ENCODE peak calls at places on chromosomes 5 and 9, in six cellular contexts. B, I, F, X, K and H are unnamed samples.

GRCh38 chr5:135053989-135054388 is 20.0 kb upstream of the PITX1 start:
- DNase-seq in B (no peak), I (no peak), F (no peak), X (no peak), K (no peak), H (no peak)

GRCh38 chr5:7927466-7928375 is 58.8 kb downstream of the MTRR start:
- DNase-seq in B (no peak), I (peak), F (peak), X (peak), K (peak), H (no peak)

GRCh38 chr9:128882677-128883590 is 1.0 kb downstream of the LRRC8A start:
- DNase-seq in B (no peak), I (no peak), F (no peak), X (peak), K (no peak), H (no peak)

GRCh38 chr5:171595401-171595800 is 176.0 kb downstream of the FGF18 start:
- DNase-seq in B (no peak), I (no peak), F (no peak), X (no peak), K (no peak), H (no peak)

GRCh38 chr9:29775491-29775890 is 2202.2 kb upstream of the C9orf72 start:
- DNase-seq in B (no peak), I (no peak), F (no peak), X (no peak), K (no peak), H (no peak)

GRCh38 chr5:112895682-112896081 is 26.3 kb downstream of the REEP5 start:
- DNase-seq in B (no peak), I (no peak), F (no peak), X (no peak), K (no peak), H (no peak)

GRCh38 chr5:35089688-35090314 is 42.1 kb upstream of the AGXT2 start:
- DNase-seq in B (peak), I (peak), F (peak), X (no peak), K (peak), H (peak)

GRCh38 chr9:2158111-2158610 is 143.0 kb downstream of the SMARCA2 start:
- DNase-seq in B (peak), I (no peak), F (peak), X (no peak), K (peak), H (peak)

GRCh38 chr5:172864747-172865146 is 30.7 kb downstream of the ERGIC1 start:
- DNase-seq in B (no peak), I (no peak), F (no peak), X (no peak), K (no peak), H (no peak)

GRCh38 chr5:10268100-10268499 is 18.0 kb downstream of the CCT5 start:
- DNase-seq in B (no peak), I (no peak), F (no peak), X (no peak), K (no peak), H (no peak)

GRCh38 chr9:137431416-137431931 is 8.3 kb downstream of the NOXA1 start:
- DNase-seq in B (no peak), I (no peak), F (no peak), X (peak), K (no peak), H (peak)

GRCh38 chr5:9429691-9430215 is 116.1 kb downstream of the SEMA5A start:
- DNase-seq in B (no peak), I (no peak), F (no peak), X (no peak), K (no peak), H (no peak)

GRCh38 chr5:107012371-107012770 is 658.4 kb downstream of the EFNA5 start:
- DNase-seq in B (no peak), I (no peak), F (no peak), X (no peak), K (no peak), H (peak)

GRCh38 chr5:76469656-76470290 is 66.7 kb downstream of the IQGAP2 start:
- DNase-seq in B (no peak), I (no peak), F (no peak), X (no peak), K (no peak), H (no peak)

GRCh38 chr5:96070625-96071246 is 109.1 kb upstream of the ELL2 start:
- DNase-seq in B (peak), I (no peak), F (no peak), X (no peak), K (no peak), H (no peak)

GRCh38 chr9:72704688-72705375 is 183.4 kb downstream of the TMC1 start:
- DNase-seq in B (no peak), I (no peak), F (no peak), X (no peak), K (no peak), H (no peak)

GRCh38 chr9:104836767-104837166 is 72.8 kb downstream of the NIPSNAP3B start:
- DNase-seq in B (no peak), I (no peak), F (no peak), X (no peak), K (no peak), H (no peak)

GRCh38 chr5:60287174-60287771 is 393.7 kb upstream of the PDE4D start:
- DNase-seq in B (peak), I (peak), F (peak), X (peak), K (no peak), H (peak)

GRCh38 chr9:69254223-69254622 is 70.8 kb upstream of the ENTREP1 start:
- DNase-seq in B (no peak), I (no peak), F (no peak), X (no peak), K (no peak), H (no peak)

GRCh38 chr5:142894749-142895148 is 124.6 kb downstream of the ARHGAP26 start:
- DNase-seq in B (no peak), I (no peak), F (peak), X (no peak), K (no peak), H (no peak)

GRCh38 chr9:135908334-135909204 is 1.2 kb upstream of the CAMSAP1 start:
- DNase-seq in B (no peak), I (no peak), F (no peak), X (no peak), K (no peak), H (peak)

GRCh38 chr9:2605246-2605645 is 16.3 kb upstream of the VLDLR start:
- DNase-seq in B (no peak), I (no peak), F (no peak), X (no peak), K (no peak), H (no peak)

GRCh38 chr5:76709762-76710161 is 6.2 kb upstream of the F2R start:
- DNase-seq in B (no peak), I (no peak), F (no peak), X (no peak), K (no peak), H (no peak)

GRCh38 chr9:78280982-78281668 is 15.8 kb upstream of the PSAT1 start:
- DNase-seq in B (no peak), I (no peak), F (peak), X (peak), K (peak), H (peak)

GRCh38 chr9:134390537-134390936 is 64.3 kb downstream of the RXRA start:
- DNase-seq in B (no peak), I (no peak), F (no peak), X (no peak), K (no peak), H (no peak)

GRCh38 chr5:135398855-135399837 is at the start of gene MACROH2A1:
- DNase-seq in B (peak), I (peak), F (peak), X (peak), K (peak), H (peak)

GRCh38 chr9:8857330-8858249 is 1058.0 kb upstream of the DMAC1 start:
- DNase-seq in B (no peak), I (no peak), F (no peak), X (peak), K (peak), H (peak)

GRCh38 chr9:75019022-75019421 is 9.1 kb downstream of the CARNMT1 start:
- DNase-seq in B (no peak), I (no peak), F (no peak), X (no peak), K (no peak), H (no peak)

GRCh38 chr5:165457854-165458481 is 1952.5 kb downstream of the MAT2B start:
- DNase-seq in B (peak), I (no peak), F (no peak), X (no peak), K (no peak), H (no peak)
- TF ChIP-seq CTCF in B (peak), I (no peak), F (peak), X (peak), K (peak), H (peak)

GRCh38 chr5:15645776-15646175 is 145.8 kb downstream of the FBXL7 start:
- DNase-seq in B (no peak), I (no peak), F (no peak), X (no peak), K (no peak), H (no peak)
- TF ChIP-seq CTCF in B (no peak), I (no peak), F (no peak), X (no peak), K (no peak), H (no peak)

DNA sequence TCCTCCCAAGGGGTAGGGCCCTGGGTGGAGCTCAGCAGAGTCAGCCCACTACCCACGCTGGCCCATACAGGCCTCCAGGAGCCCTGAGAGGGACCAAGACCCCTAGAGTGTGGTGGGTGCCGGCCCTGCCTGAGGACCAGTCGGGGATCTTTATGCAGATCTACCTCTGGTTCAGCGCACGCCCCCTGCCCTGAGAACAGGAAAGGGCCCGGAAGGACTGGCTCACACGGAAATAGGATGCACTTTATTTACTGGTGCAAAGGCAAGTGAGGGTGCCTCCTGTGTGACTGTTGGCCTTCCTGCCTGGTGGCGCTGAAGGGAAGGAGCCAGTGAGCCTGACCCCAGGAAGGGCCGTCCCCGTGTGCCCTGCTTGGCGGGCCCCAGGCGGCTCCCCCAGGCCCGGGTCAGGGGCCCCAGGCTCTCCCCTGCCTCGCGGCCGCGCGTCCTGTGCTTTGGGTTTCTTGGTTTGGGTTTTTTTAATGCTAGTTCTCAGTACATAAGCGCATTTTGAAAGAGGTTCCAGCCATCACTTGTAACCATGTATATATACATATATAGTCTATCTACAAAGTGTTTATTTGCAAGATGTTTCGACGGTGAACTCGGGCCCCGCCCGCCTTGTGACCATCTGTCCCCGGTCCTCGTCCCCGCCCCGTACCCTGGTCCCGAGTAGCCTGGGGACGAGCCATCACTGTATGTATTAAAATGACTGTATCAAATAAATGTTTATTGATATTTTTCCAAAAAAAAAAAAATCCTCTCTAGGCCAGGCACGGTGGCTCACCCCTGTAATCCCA is 76.4 kb upstream of the ROR2 start:
- DNase-seq in B (no peak), I (no peak), F (no peak), X (no peak), K (no peak), H (no peak)
- TF ChIP-seq CTCF in B (no peak), I (no peak), F (no peak), X (no peak), K (no peak), H (no peak)

DNA sequence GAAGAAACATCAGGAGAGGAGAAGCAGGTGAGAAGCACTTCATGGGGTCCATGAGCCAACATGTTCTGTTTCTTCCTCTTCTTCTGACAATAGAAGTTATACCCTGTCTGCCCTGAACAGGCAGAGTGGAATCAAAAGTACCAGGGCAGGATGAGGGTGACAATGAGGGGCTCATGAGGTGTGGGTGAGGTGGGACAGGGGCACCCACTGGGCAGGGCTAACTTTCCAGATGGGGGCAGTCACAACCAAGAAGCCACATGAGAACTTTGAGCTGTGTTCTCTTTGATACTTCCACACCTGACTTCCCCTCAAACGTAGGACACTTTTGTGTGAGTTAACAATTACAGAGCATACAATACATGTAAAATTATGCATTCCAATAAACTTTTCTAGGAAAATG is 92.7 kb downstream of the LHFPL2 start:
- DNase-seq in B (no peak), I (no peak), F (no peak), X (no peak), K (no peak), H (no peak)
- TF ChIP-seq CTCF in B (no peak), I (no peak), F (no peak), X (no peak), K (no peak), H (no peak)

GRCh38 chr9:109143881-109144562 is 23.0 kb downstream of the FRRS1L start:
- DNase-seq in B (no peak), I (peak), F (peak), X (no peak), K (no peak), H (no peak)
- TF ChIP-seq CTCF in B (peak), I (no peak), F (peak), X (no peak), K (no peak), H (peak)

DNA sequence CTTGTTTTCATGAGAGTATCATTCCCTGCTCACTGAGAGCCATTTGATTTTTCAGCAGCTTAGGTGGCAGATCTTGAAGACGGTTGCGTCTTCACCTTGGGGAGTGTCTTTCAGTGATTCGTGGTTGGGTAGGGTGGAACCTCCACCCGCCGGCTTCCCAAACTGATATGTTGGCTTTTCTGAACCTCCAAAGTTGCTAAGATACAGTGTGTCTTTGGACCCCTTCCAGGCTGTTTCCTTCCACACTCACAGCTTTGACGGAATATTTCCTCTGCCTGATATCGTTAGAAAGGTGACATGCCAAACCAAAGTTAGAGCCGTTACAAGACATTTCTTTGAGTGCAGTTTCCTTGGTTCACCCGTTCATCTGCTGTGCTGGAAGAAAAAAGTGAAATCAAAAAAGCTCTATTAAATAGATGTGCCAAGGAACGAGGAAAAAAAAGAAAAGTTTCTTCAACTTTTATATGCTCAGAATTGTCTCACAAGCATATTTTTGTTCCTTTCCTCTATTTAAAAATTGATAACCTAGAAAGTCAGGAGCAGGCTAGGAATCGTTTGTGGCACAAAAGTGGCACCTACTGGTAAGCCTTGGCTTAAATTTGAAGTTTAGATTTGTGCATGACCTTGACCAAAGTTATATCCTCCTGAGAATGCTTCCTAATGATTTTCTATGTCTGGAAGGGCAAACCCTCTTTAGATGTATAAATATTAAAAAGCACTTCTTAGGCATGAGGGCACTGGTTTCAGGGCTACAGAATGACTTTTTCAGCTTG is 270.7 kb upstream of the WWC1 start:
- DNase-seq in B (no peak), I (no peak), F (no peak), X (no peak), K (peak), H (no peak)
- TF ChIP-seq CTCF in B (no peak), I (no peak), F (peak), X (no peak), K (no peak), H (no peak)

GRCh38 chr5:72281430-72281763 is 38.6 kb downstream of the MRPS27 start:
- DNase-seq in B (no peak), I (no peak), F (no peak), X (no peak), K (no peak), H (no peak)

GRCh38 chr5:72281764-72282499 is 38.1 kb downstream of the MRPS27 start:
- DNase-seq in B (no peak), I (peak), F (peak), X (no peak), K (no peak), H (no peak)

GRCh38 chr5:72283358-72283757 is 36.7 kb downstream of the MRPS27 start:
- DNase-seq in B (no peak), I (no peak), F (no peak), X (no peak), K (no peak), H (no peak)

GRCh38 chr5:72282878-72283277 is 37.2 kb downstream of the MRPS27 start:
- DNase-seq in B (no peak), I (no peak), F (peak), X (no peak), K (no peak), H (no peak)

DNA sequence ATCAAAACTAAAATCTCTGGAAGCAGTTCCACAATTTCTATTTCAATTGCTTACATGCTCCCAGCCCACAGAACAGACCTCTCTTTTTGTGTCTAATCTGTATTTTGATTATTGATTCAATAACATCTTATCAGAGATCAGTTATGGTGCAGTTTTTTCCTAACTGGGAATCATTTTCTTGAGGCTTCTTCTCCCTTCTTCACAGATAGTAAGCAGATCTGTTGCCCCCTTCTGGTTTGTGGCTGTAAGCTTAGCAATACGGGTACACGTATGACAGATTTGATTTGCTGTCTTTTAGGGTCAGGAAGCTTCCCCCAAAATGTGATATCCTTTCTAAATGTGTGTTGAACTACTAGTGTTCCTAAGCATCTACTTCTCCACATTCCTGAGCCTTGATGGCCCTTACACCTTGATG is 39.4 kb downstream of the MRPS27 start:
- DNase-seq in B (no peak), I (peak), F (peak), X (no peak), K (peak), H (no peak)
- TF ChIP-seq CTCF in B (no peak), I (peak), F (peak), X (no peak), K (peak), H (peak)